ENCODE peak calls at places on chromosomes 16 and 17, in seven cellular contexts. One of them, this sample, is unnamed.

GRCh38 chr17:19470529-19471261 is 59.7 kb downstream of the RNF112 start:
- DNase-seq in lung: peak; percentile 38
- DNase-seq in pancreas: peak; percentile 17
- DNase-seq in upper lobe of right lung: no peak
- DNase-seq in spleen: no peak
- DNase-seq in thoracic aorta: peak; percentile 26
- DNase-seq in Caco-2: no peak
- DNase-seq in this sample: no peak

GRCh38 chr16:1612320-1613111 is at the start of gene CRAMP1:
- DNase-seq in lung: no peak
- DNase-seq in pancreas: no peak
- DNase-seq in thoracic aorta: no peak
- DNase-seq in Caco-2: peak; percentile 34
- DNase-seq in spleen: no peak
- DNase-seq in upper lobe of right lung: no peak
- DNase-seq in this sample: no peak

GRCh38 chr17:9658593-9659211 is 13.4 kb downstream of the USP43 start:
- DNase-seq in lung: no peak
- DNase-seq in pancreas: no peak
- DNase-seq in Caco-2: no peak
- DNase-seq in spleen: no peak
- DNase-seq in upper lobe of right lung: no peak
- DNase-seq in thoracic aorta: no peak
- DNase-seq in this sample: no peak

GRCh38 chr16:66984902-66985311 is 3.5 kb upstream of the CES4A start:
- DNase-seq in thoracic aorta: no peak
- DNase-seq in Caco-2: no peak
- DNase-seq in lung: no peak
- DNase-seq in pancreas: no peak
- DNase-seq in spleen: no peak
- DNase-seq in upper lobe of right lung: no peak
- DNase-seq in this sample: no peak

GRCh38 chr17:69608808-69609494 is 194.5 kb downstream of the MAP2K6 start:
- DNase-seq in Caco-2: no peak
- DNase-seq in spleen: no peak
- DNase-seq in thoracic aorta: no peak
- DNase-seq in upper lobe of right lung: no peak
- DNase-seq in pancreas: no peak
- DNase-seq in lung: no peak
- DNase-seq in this sample: peak; percentile 56

GRCh38 chr17:72618018-72618509 is 474.4 kb downstream of the SLC39A11 start:
- DNase-seq in Caco-2: peak; percentile 90
- DNase-seq in thoracic aorta: no peak
- DNase-seq in pancreas: peak; percentile 41
- DNase-seq in spleen: no peak
- DNase-seq in upper lobe of right lung: no peak
- DNase-seq in lung: peak; percentile 41
- DNase-seq in this sample: no peak

GRCh38 chr17:64641499-64641898 is 20.6 kb downstream of the SMURF2 start:
- DNase-seq in pancreas: peak; percentile 28
- DNase-seq in Caco-2: peak; percentile 42
- DNase-seq in spleen: no peak
- DNase-seq in upper lobe of right lung: no peak
- DNase-seq in thoracic aorta: no peak
- DNase-seq in lung: no peak
- DNase-seq in this sample: no peak

GRCh38 chr17:41785091-41785875 is 1.2 kb downstream of the JUP start:
- DNase-seq in pancreas: no peak
- DNase-seq in thoracic aorta: no peak
- DNase-seq in lung: no peak
- DNase-seq in upper lobe of right lung: no peak
- DNase-seq in spleen: no peak
- DNase-seq in Caco-2: peak; percentile 82
- DNase-seq in this sample: no peak

GRCh38 chr17:19004601-19005441 is at the start of gene FAM83G:
- DNase-seq in spleen: peak; percentile 93
- DNase-seq in upper lobe of right lung: peak; percentile 92
- DNase-seq in thoracic aorta: peak; percentile 81
- DNase-seq in lung: peak; percentile 81
- DNase-seq in Caco-2: peak; percentile 89
- DNase-seq in pancreas: peak; percentile 84
- DNase-seq in this sample: no peak

GRCh38 chr17:78534492-78535284 is 42.5 kb downstream of the DNAH17 start:
- DNase-seq in lung: peak; percentile 75
- DNase-seq in upper lobe of right lung: peak; percentile 88
- DNase-seq in pancreas: no peak
- DNase-seq in spleen: peak; percentile 50
- DNase-seq in Caco-2: no peak
- DNase-seq in thoracic aorta: no peak
- DNase-seq in this sample: no peak

GRCh38 chr17:43917348-43918025 is 10.2 kb upstream of the MPP2 start:
- DNase-seq in lung: no peak
- DNase-seq in Caco-2: no peak
- DNase-seq in thoracic aorta: no peak
- DNase-seq in upper lobe of right lung: peak; percentile 76
- DNase-seq in spleen: peak; percentile 81
- DNase-seq in pancreas: no peak
- DNase-seq in this sample: no peak

GRCh38 chr17:73288534-73289302 is 23.1 kb downstream of the CDC42EP4 start:
- DNase-seq in spleen: no peak
- DNase-seq in upper lobe of right lung: peak; percentile 75
- DNase-seq in thoracic aorta: no peak
- DNase-seq in lung: peak; percentile 51
- DNase-seq in Caco-2: peak; percentile 51
- DNase-seq in pancreas: peak; percentile 90
- DNase-seq in this sample: no peak

GRCh38 chr17:50346313-50347086 is 574 bp downstream of the XYLT2 start:
- DNase-seq in thoracic aorta: no peak
- DNase-seq in Caco-2: peak; percentile 82
- DNase-seq in spleen: no peak
- DNase-seq in pancreas: peak; percentile 49
- DNase-seq in upper lobe of right lung: peak; percentile 80
- DNase-seq in lung: peak; percentile 55
- DNase-seq in this sample: no peak

GRCh38 chr17:4895121-4895520 is 4.2 kb upstream of the C17orf107 start:
- DNase-seq in thoracic aorta: no peak
- DNase-seq in spleen: no peak
- DNase-seq in pancreas: no peak
- DNase-seq in lung: no peak
- DNase-seq in upper lobe of right lung: no peak
- DNase-seq in Caco-2: no peak
- DNase-seq in this sample: no peak

GRCh38 chr16:73076291-73076959 is 28.5 kb upstream of the ZFHX3 start:
- DNase-seq in spleen: no peak
- DNase-seq in thoracic aorta: no peak
- DNase-seq in upper lobe of right lung: no peak
- DNase-seq in Caco-2: no peak
- DNase-seq in lung: no peak
- DNase-seq in pancreas: no peak
- DNase-seq in this sample: no peak

GRCh38 chr17:80872999-80873951 is 118.4 kb upstream of the CHMP6 start:
- DNase-seq in pancreas: no peak
- DNase-seq in spleen: peak; percentile 20
- DNase-seq in upper lobe of right lung: peak; percentile 66
- DNase-seq in thoracic aorta: no peak
- DNase-seq in lung: no peak
- DNase-seq in Caco-2: no peak
- DNase-seq in this sample: no peak

GRCh38 chr16:9279661-9280060 is 188.2 kb downstream of the HAPSTR1 start:
- DNase-seq in upper lobe of right lung: no peak
- DNase-seq in pancreas: no peak
- DNase-seq in Caco-2: no peak
- DNase-seq in spleen: no peak
- DNase-seq in lung: no peak
- DNase-seq in thoracic aorta: no peak
- DNase-seq in this sample: no peak

GRCh38 chr17:79485991-79486390 is 124.9 kb downstream of the RBFOX3 start:
- DNase-seq in pancreas: no peak
- DNase-seq in spleen: no peak
- DNase-seq in Caco-2: no peak
- DNase-seq in lung: no peak
- DNase-seq in thoracic aorta: no peak
- DNase-seq in upper lobe of right lung: no peak
- DNase-seq in this sample: no peak

GRCh38 chr16:68090526-68090925 is 5.4 kb downstream of the NFATC3 start:
- DNase-seq in Caco-2: no peak
- DNase-seq in upper lobe of right lung: no peak
- DNase-seq in spleen: no peak
- DNase-seq in pancreas: no peak
- DNase-seq in thoracic aorta: no peak
- DNase-seq in lung: no peak
- DNase-seq in this sample: no peak
- H3K4me3 ChIP-seq in Caco-2: no peak overlapping the region
- H3K4me3 ChIP-seq in upper lobe of right lung: no peak overlapping the region
- H3K4me3 ChIP-seq in spleen: no peak overlapping the region
- H3K4me3 ChIP-seq in pancreas: no peak overlapping the region
- H3K4me3 ChIP-seq in thoracic aorta: no peak overlapping the region
- H3K4me3 ChIP-seq in lung: no peak overlapping the region
- H3K4me3 ChIP-seq in this sample: no peak overlapping the region

GRCh38 chr16:88726408-88726749 is 20.1 kb downstream of the CTU2 start:
- DNase-seq in spleen: no peak
- DNase-seq in upper lobe of right lung: no peak
- DNase-seq in pancreas: no peak
- DNase-seq in Caco-2: no peak
- DNase-seq in lung: no peak
- DNase-seq in thoracic aorta: no peak
- DNase-seq in this sample: no peak

GRCh38 chr16:88723507-88723887 is 17.2 kb downstream of the CTU2 start:
- DNase-seq in pancreas: no peak
- DNase-seq in Caco-2: no peak
- DNase-seq in lung: no peak
- DNase-seq in upper lobe of right lung: no peak
- DNase-seq in thoracic aorta: no peak
- DNase-seq in spleen: no peak
- DNase-seq in this sample: no peak

GRCh38 chr16:88723911-88724310 is 17.6 kb downstream of the CTU2 start:
- DNase-seq in Caco-2: no peak
- DNase-seq in spleen: no peak
- DNase-seq in pancreas: no peak
- DNase-seq in upper lobe of right lung: no peak
- DNase-seq in thoracic aorta: no peak
- DNase-seq in lung: no peak
- DNase-seq in this sample: no peak

GRCh38 chr16:88725609-88726407 is 19.5 kb downstream of the CTU2 start:
- DNase-seq in spleen: no peak
- DNase-seq in lung: no peak
- DNase-seq in upper lobe of right lung: no peak
- DNase-seq in thoracic aorta: no peak
- DNase-seq in pancreas: no peak
- DNase-seq in Caco-2: no peak
- DNase-seq in this sample: no peak

DNA sequence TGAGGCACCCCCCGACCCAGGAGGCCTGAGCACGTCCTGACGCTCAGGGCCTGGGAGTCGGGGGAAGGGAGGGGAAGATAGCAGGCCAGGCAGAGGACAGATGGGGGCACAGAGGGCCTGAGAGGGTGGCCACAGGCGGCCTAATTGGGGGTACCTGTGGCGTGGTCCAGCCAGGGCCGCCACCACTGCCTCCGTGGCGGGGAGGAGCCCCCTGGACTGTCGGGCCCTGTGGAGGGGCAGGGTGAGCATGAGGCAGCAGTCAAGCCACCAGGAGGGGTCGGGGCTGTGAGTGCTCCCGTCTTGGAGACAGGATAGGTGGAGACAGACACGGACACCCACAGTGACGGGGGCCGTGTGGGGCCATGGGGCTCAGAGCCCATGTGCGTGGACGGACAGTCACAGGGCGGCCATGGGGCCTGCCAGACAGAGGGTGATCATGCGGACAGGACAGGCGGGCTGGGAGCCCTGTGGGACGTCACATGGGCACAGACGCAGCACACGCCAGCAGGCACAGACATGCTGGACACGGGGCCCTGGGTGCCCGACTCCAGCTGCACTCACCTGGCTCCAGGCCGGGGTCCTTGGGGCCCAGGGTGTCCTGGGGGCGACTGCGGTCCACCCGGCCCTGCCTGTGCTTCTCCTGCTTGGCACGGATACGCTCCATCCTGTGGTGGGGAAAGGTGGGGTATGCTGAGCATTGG is 18.7 kb downstream of the CTU2 start:
- DNase-seq in lung: no peak
- DNase-seq in spleen: no peak
- DNase-seq in Caco-2: no peak
- DNase-seq in pancreas: no peak
- DNase-seq in upper lobe of right lung: no peak
- DNase-seq in thoracic aorta: no peak
- DNase-seq in this sample: no peak
- H3K36me3 ChIP-seq in lung: peaks cover 83% of the 10 kb centered on the region
- H3K36me3 ChIP-seq in spleen: peaks cover 80% of the 10 kb centered on the region
- H3K36me3 ChIP-seq in Caco-2: peaks cover 5% of the 10 kb centered on the region
- H3K36me3 ChIP-seq in pancreas: no peaks in the 10 kb centered on the region
- H3K36me3 ChIP-seq in upper lobe of right lung: peaks cover 84% of the 10 kb centered on the region
- H3K36me3 ChIP-seq in thoracic aorta: peaks cover 57% of the 10 kb centered on the region
- H3K36me3 ChIP-seq in this sample: peaks cover 7% of the 10 kb centered on the region

DNA sequence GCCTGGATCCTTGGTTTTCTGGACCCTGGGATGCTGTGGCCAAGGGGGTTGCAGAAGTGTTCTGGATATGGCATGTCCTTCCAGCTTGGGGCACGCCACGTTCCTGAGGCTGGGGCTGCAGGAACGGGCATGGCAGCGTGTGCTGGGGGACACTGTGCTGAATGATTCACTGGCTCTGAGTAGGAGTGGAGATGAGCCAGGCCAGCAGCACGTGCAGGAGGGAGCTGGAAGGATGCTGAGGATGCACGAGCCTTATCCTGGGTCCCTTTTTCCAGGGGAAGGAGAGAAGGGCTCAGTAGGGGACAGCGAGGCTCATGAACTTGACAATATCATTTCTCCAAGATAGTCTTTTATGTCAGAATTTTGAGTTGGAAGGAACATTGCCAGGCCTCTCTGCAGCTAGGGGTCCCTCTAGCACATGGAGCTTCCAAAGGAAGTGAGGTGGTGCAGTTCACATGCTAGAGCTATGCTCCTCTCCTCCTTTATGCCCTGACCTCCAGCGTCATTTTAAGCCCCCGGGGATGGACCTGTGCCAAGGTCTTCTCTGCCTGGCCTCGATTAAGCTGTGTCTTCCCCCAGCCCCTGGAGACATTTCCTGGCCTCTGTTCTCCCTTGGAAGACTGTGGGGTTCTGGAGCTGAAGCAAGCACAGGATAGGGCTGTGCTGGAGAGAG is 125.9 kb downstream of the OR1D5 start:
- DNase-seq in upper lobe of right lung: no peak
- DNase-seq in thoracic aorta: no peak
- DNase-seq in Caco-2: no peak
- DNase-seq in lung: no peak
- DNase-seq in spleen: no peak
- DNase-seq in pancreas: no peak
- DNase-seq in this sample: no peak
- TF ChIP-seq CTCF in upper lobe of right lung: no peak
- TF ChIP-seq CTCF in thoracic aorta: no peak
- TF ChIP-seq CTCF in Caco-2: no peak
- TF ChIP-seq CTCF in lung: no peak
- TF ChIP-seq CTCF in spleen: no peak
- TF ChIP-seq CTCF in pancreas: no peak
- TF ChIP-seq CTCF in this sample: no peak

DNA sequence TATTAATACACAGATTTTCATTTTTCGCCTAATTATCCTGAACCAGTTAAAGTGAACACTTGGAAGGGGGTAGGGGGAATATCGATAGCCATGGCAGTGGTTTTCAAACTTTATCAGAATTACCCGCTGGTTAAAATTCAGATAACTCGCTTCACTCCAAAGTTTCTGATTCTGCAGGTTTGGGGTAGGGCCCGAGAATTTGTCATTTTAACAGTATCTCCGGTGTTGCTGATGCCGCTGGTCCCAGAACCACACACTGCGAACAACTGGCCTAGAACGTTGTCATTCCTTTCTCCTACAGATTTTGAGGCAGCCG is 313 bp upstream of the NSRP1 start:
- DNase-seq in pancreas: no peak
- DNase-seq in spleen: no peak
- DNase-seq in thoracic aorta: no peak
- DNase-seq in upper lobe of right lung: no peak
- DNase-seq in Caco-2: no peak
- DNase-seq in lung: no peak
- DNase-seq in this sample: no peak
- H3K4me3 ChIP-seq in pancreas: peak overlapping the region; percentile 67
- H3K4me3 ChIP-seq in spleen: peak overlapping the region; percentile 67
- H3K4me3 ChIP-seq in thoracic aorta: peak overlapping the region; percentile 91
- H3K4me3 ChIP-seq in upper lobe of right lung: peak overlapping the region; percentile 79
- H3K4me3 ChIP-seq in Caco-2: peak overlapping the region; percentile 67
- H3K4me3 ChIP-seq in lung: peak overlapping the region; percentile 63
- H3K4me3 ChIP-seq in this sample: peak overlapping the region; percentile 74

This sample was measured in kidney epithelial cell.